ENCODE peak calls at places on chromosome 10, in eight cellular contexts. S is WERI-Rb-1; A is left colon; Y is left cardiac atrium; J is stimulated activated CD4-positive, alpha-beta T cell treated with anti-CD3 and anti-CD28 coated beads, Interleukin-15, amount 100 ng/mL, for 24 hours; C is HCEC 1CT; I is mammary epithelial cell; U is fibroblast of villous mesenchyme. R is an unnamed sample.

GRCh38 chr10:11863353-11864105 is 40.4 kb downstream of the PROSER2 start:
- DNase-seq in A (no peak), S (no peak), Y (no peak), J (peak; percentile 71), C (no peak), I (no peak), U (no peak), R (no peak)

GRCh38 chr10:17740668-17741067 is 11.3 kb upstream of the TMEM236 start:
- DNase-seq in I (no peak), U (no peak), J (no peak), C (no peak), S (no peak), Y (no peak), A (no peak), R (no peak)

GRCh38 chr10:61836233-61836887 is 65.1 kb upstream of the ARID5B start:
- DNase-seq in S (no peak), U (peak; percentile 45), I (no peak), A (no peak), C (peak; percentile 15), Y (no peak), J (no peak), R (no peak)

GRCh38 chr10:113993489-113993932 is 50.2 kb upstream of the ADRB1 start:
- DNase-seq in C (no peak), I (no peak), Y (peak; percentile 42), S (no peak), A (no peak), J (no peak), U (no peak), R (no peak)

GRCh38 chr10:99266383-99266782 is 30.7 kb upstream of the HPSE2 start:
- DNase-seq in J (no peak), U (no peak), C (no peak), S (peak; percentile 49), I (no peak), A (no peak), Y (no peak), R (peak; percentile 4)

GRCh38 chr10:35642023-35642792 is at the start of gene FZD8:
- DNase-seq in J (peak; percentile 87), I (peak; percentile 95), U (peak; percentile 93), C (peak; percentile 95), Y (peak; percentile 95), S (peak; percentile 88), A (peak; percentile 94), R (peak; percentile 88)

GRCh38 chr10:35327770-35328403 is 8.4 kb upstream of the CCNY start:
- DNase-seq in U (no peak), J (no peak), Y (no peak), C (no peak), S (no peak), I (no peak), A (no peak), R (no peak)

GRCh38 chr10:22325272-22325947 is 4.5 kb downstream of the BMI1 start:
- DNase-seq in Y (peak; percentile 84), J (peak; percentile 76), U (peak; percentile 67), I (peak; percentile 60), S (no peak), A (peak; percentile 79), C (peak; percentile 72), R (peak; percentile 74)

GRCh38 chr10:31757374-31757773 is 171.3 kb downstream of the ARHGAP12 start:
- DNase-seq in J (no peak), C (no peak), U (no peak), A (no peak), I (no peak), Y (peak; percentile 55), S (no peak), R (peak; percentile 27)

GRCh38 chr10:62095341-62096071 is 173.1 kb downstream of the RTKN2 start:
- DNase-seq in Y (no peak), A (no peak), S (no peak), I (peak; percentile 55), C (peak; percentile 59), J (no peak), U (peak; percentile 87), R (no peak)

R was measured in BE2C.